ENCODE peak calls at places on chromosomes 13 and 19, in six cellular contexts. E, I, V, A, P and T are unnamed samples.

GRCh38 chr13:43728411-43728810 is 58.4 kb downstream of the ENOX1 start:
- DNase-seq in A (no peak), P (peak), I (no peak), V (no peak), E (no peak), T (no peak)

GRCh38 chr13:99995503-99996176 is 14.1 kb downstream of the ZIC2 start:
- DNase-seq in I (peak), E (peak), V (no peak), A (no peak), P (peak), T (no peak)

GRCh38 chr19:1395194-1396018 is 5.9 kb downstream of the GAMT start:
- DNase-seq in I (no peak), V (no peak), P (no peak), E (no peak), A (no peak), T (no peak)

GRCh38 chr19:42301646-42302204 is at the start of gene PRR19:
- DNase-seq in I (peak), A (no peak), E (no peak), P (no peak), V (no peak), T (no peak)

GRCh38 chr19:6233827-6234511 is 45.8 kb downstream of the MLLT1 start:
- DNase-seq in V (no peak), E (no peak), P (no peak), A (no peak), I (no peak), T (no peak)

GRCh38 chr13:86653009-86653408 is 853.8 kb upstream of the SLITRK6 start:
- DNase-seq in P (no peak), I (no peak), V (no peak), A (no peak), E (no peak), T (no peak)

GRCh38 chr19:19517235-19517619 is 1.2 kb downstream of the NDUFA13 start:
- DNase-seq in V (no peak), I (no peak), P (no peak), A (no peak), E (no peak), T (no peak)

GRCh38 chr19:31331536-31331935 is 17.7 kb downstream of the TSHZ3 start:
- DNase-seq in V (no peak), P (no peak), I (no peak), A (no peak), E (no peak), T (no peak)

GRCh38 chr19:45547965-45548609 is 36.5 kb downstream of the OPA3 start:
- DNase-seq in A (peak), I (peak), V (no peak), P (peak), E (no peak), T (peak)

GRCh38 chr19:18846862-18847515 is 15.2 kb downstream of the UPF1 start:
- DNase-seq in E (peak), V (no peak), A (peak), P (peak), I (peak), T (peak)

GRCh38 chr13:108496364-108497215 is 132.8 kb upstream of the MYO16 start:
- DNase-seq in V (no peak), A (no peak), P (peak), I (peak), E (peak), T (peak)

GRCh38 chr13:113125506-113126264 is 3.1 kb downstream of the F10 start:
- DNase-seq in P (no peak), V (no peak), I (no peak), A (no peak), E (no peak), T (no peak)

GRCh38 chr13:49124693-49125304 is 95.3 kb upstream of the MLNR start:
- DNase-seq in E (no peak), A (no peak), P (no peak), V (no peak), I (no peak), T (no peak)

GRCh38 chr19:49861127-49861526 is 6.2 kb downstream of the PNKP start:
- DNase-seq in A (no peak), P (no peak), V (no peak), E (no peak), I (no peak), T (peak)

GRCh38 chr13:66700336-66700735 is 529.8 kb downstream of the PCDH9 start:
- DNase-seq in A (no peak), P (no peak), I (no peak), V (no peak), E (no peak), T (no peak)

GRCh38 chr13:36700170-36700569 is 26.4 kb downstream of the SERTM1 start:
- DNase-seq in E (no peak), A (no peak), P (no peak), V (no peak), I (no peak), T (no peak)

GRCh38 chr19:30253581-30253996 is 118.6 kb upstream of the ZNF536 start:
- DNase-seq in P (no peak), A (no peak), E (no peak), V (no peak), I (peak), T (no peak)

GRCh38 chr13:74290324-74290773 is 156.1 kb upstream of the KLF12 start:
- DNase-seq in I (peak), V (no peak), A (peak), P (peak), E (peak), T (peak)

GRCh38 chr13:30479154-30479553 is 13.4 kb upstream of the HMGB1 start:
- DNase-seq in E (no peak), I (peak), A (no peak), P (no peak), V (no peak), T (no peak)

GRCh38 chr13:30479590-30480219 is 14.0 kb upstream of the HMGB1 start:
- DNase-seq in A (no peak), P (no peak), V (no peak), I (no peak), E (no peak), T (no peak)

GRCh38 chr13:30481241-30481760 is 15.6 kb upstream of the HMGB1 start:
- DNase-seq in A (no peak), I (no peak), P (no peak), E (no peak), V (no peak), T (no peak)

GRCh38 chr13:30477346-30478235 is 11.9 kb upstream of the HMGB1 start:
- DNase-seq in E (no peak), A (no peak), I (peak), P (no peak), V (no peak), T (peak)

DNA sequence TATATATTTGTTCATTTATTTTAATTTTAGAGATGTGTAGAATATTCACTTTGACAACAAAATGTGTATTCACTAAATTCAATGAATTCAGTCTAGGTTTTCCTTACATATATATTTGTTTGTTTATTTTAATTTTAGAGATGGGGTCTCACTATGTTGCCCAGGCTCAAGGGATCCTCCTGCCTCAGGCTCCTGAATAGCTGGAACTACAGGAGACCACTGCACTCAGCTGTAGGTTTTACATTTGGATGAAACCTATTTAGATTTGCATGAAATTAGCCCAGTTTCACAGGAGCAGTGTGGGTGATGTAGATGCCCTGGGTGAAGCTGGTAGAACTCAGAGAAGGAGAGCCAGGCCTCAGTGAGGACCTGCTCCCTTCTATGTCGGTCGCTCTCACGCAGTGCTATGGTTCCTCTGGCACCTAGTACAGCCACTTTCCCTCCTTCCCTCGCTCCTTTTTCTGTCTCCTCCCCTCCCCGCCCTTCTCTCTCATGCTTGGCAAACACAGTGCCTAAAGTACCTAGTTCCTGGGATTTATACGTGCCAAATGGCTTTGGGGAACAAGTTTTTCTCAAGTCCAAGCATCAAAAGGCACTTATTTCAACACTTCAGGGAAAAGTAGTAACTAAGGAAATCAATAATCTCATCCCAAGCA is 14.7 kb upstream of the HMGB1 start:
- DNase-seq in E (no peak), A (no peak), I (no peak), V (no peak), P (no peak), T (no peak)
- H2AK5ac ChIP-seq in E (no peak), A (no peak), I (no peak), V (no peak), P (no peak), T (no peak)

DNA sequence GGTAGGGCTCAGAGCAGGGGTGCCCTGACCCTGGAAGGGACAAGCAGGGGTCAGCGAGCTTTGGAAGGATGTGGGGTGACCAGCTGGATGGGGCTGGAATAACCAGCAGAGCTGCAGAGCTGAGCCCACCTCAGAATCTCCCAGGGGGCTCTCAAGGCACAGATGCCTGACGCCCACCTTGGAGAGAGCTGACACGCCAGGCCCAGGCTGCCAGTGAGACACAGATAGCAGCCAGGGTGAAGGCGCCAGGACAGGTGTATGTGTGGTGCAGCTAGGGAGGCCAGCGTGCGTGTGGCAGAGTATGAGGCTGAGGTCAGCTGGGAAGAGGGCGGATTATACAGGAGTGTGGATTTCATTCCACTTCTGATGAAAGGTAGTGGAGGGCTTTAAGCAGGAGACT is 8.9 kb downstream of the AP1M1 start:
- DNase-seq in P (no peak), I (no peak), A (no peak), E (no peak), V (no peak), T (no peak)
- H2AK5ac ChIP-seq in P (no peak), I (no peak), A (no peak), E (no peak), V (no peak), T (no peak)

GRCh38 chr19:47272448-47273312 is 2.0 kb upstream of the INAFM1 start:
- DNase-seq in V (no peak), A (no peak), E (no peak), I (peak), P (no peak), T (no peak)
- H2AK5ac ChIP-seq in V (no peak), A (peak), E (peak), I (peak), P (peak), T (no peak)

GRCh38 chr13:40434516-40435397 is 231.7 kb downstream of the FOXO1 start:
- DNase-seq in I (no peak), P (no peak), E (no peak), A (no peak), V (no peak), T (no peak)
- H2AK5ac ChIP-seq in I (no peak), P (no peak), E (no peak), A (no peak), V (no peak), T (no peak)

DNA sequence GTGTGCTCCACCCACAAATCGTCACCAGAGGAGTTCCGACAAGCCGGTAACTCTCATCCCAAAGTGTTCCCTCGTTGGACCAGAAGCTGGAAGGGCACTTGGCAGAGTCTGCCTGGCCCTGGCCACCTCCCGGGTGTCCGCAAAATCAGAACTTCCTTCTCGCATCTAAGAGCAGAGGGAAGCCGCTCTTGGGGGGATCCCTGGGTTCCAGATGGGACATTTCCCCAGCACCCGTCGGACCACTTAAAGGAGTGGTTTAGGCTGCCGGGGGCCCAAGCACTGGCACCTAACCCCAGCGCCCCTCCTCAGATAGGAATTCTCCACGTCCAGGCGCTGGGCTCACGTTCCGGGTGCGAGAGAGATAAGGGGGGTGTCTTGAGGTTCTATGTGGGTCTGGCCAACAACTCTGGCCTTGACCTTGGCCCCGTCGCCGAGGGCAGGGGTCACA is 857 bp upstream of the MAP2K7 start:
- DNase-seq in P (no peak), A (no peak), E (no peak), I (no peak), V (no peak), T (no peak)
- H2AK5ac ChIP-seq in P (peak), A (peak), E (peak), I (peak), V (peak), T (no peak)